ENCODE peak calls at places on chromosomes 7 and 10, in five cellular contexts. G is ovary, I is right lobe of liver, X is stomach, M is heart left ventricle. N is an unnamed sample. For H3K27me3, the result is how much of the 10 kb centered on the place peaks cover.

GRCh38 chr7:106166651-106167342 is 54.7 kb upstream of the SYPL1 start:
- DNase-seq in G (no peak), I (no peak), X (peak), M (no peak), N (peak)

GRCh38 chr7:125363873-125364272 is 434.2 kb upstream of the POT1 start:
- DNase-seq in M (no peak), X (no peak), I (no peak), G (no peak), N (no peak)

GRCh38 chr7:2719007-2719406 is 31.0 kb downstream of the AMZ1 start:
- DNase-seq in X (no peak), G (no peak), I (no peak), M (no peak), N (no peak)

GRCh38 chr10:122263971-122264370 is 7.1 kb upstream of the BTBD16 start:
- DNase-seq in X (no peak), G (no peak), M (no peak), I (no peak), N (no peak)

GRCh38 chr10:99337911-99338310 is 8.8 kb downstream of the CNNM1 start:
- DNase-seq in I (no peak), X (no peak), G (no peak), M (no peak), N (no peak)

GRCh38 chr7:67913604-67914003 is 917.0 kb downstream of the TYW1 start:
- DNase-seq in X (no peak), I (no peak), G (no peak), M (no peak), N (no peak)

GRCh38 chr7:2670720-2671391 is 17.1 kb upstream of the AMZ1 start:
- DNase-seq in I (no peak), G (peak), M (peak), X (peak), N (peak)

GRCh38 chr7:69615696-69616095 is 17.4 kb downstream of the AUTS2 start:
- DNase-seq in I (no peak), M (no peak), G (no peak), X (no peak), N (no peak)

GRCh38 chr7:55690-56248 is 136.6 kb upstream of the FAM20C start:
- DNase-seq in M (no peak), X (no peak), G (no peak), I (peak), N (no peak)

GRCh38 chr10:3008518-3009195 is 58.7 kb upstream of the PFKP start:
- DNase-seq in X (no peak), I (no peak), G (no peak), M (no peak), N (no peak)

GRCh38 chr10:105148921-105149320 is 507.8 kb downstream of the SORCS3 start:
- DNase-seq in I (no peak), M (no peak), X (no peak), G (no peak), N (no peak)

GRCh38 chr7:69260023-69260422 is 338.3 kb upstream of the AUTS2 start:
- DNase-seq in X (no peak), M (no peak), G (no peak), I (no peak), N (no peak)

GRCh38 chr10:79149662-79150443 is 81.1 kb downstream of the ZMIZ1 start:
- DNase-seq in I (peak), G (peak), M (peak), X (peak), N (peak)

GRCh38 chr7:101543242-101543766 is 85.8 kb downstream of the MYL10 start:
- DNase-seq in I (no peak), G (no peak), X (no peak), M (peak), N (no peak)

GRCh38 chr10:114507449-114507848 is 103.1 kb upstream of the AFAP1L2 start:
- DNase-seq in X (peak), M (peak), G (peak), I (peak), N (peak)

GRCh38 chr10:77555591-77556212 is 81.9 kb downstream of the KCNMA1 start:
- DNase-seq in I (no peak), X (no peak), G (no peak), M (no peak), N (no peak)

GRCh38 chr7:26357793-26358139 is 66.1 kb downstream of the SNX10 start:
- DNase-seq in X (no peak), G (no peak), M (no peak), I (no peak), N (no peak)

GRCh38 chr10:34058922-34059614 is 724.6 kb upstream of the NRP1 start:
- DNase-seq in M (no peak), I (no peak), G (no peak), X (no peak), N (no peak)

GRCh38 chr7:25820432-25821040 is 331.5 kb upstream of the NFE2L3 start:
- DNase-seq in I (no peak), X (no peak), M (no peak), G (no peak), N (no peak)

GRCh38 chr10:11642558-11642957 is 31.1 kb upstream of the USP6NL start:
- DNase-seq in X (no peak), G (no peak), I (no peak), M (no peak), N (no peak)

GRCh38 chr7:148124477-148124876 is 466.1 kb upstream of the C7orf33 start:
- DNase-seq in I (no peak), G (no peak), X (no peak), M (no peak), N (no peak)

GRCh38 chr10:13271552-13272163 is 28.2 kb downstream of the PHYH start:
- DNase-seq in X (peak), G (peak), I (peak), M (peak), N (peak)

GRCh38 chr7:75922966-75923603 is 8.1 kb downstream of the POR start:
- DNase-seq in X (no peak), G (no peak), I (no peak), M (no peak), N (no peak)

GRCh38 chr10:129696636-129697035 is 229.6 kb downstream of the MGMT start:
- DNase-seq in G (no peak), X (no peak), I (no peak), M (no peak), N (no peak)

GRCh38 chr7:85681241-85681640 is 494.4 kb upstream of the SEMA3D start:
- DNase-seq in I (no peak), M (no peak), G (no peak), X (no peak), N (no peak)

GRCh38 chr10:30591249-30591670 is 38.3 kb downstream of the LYZL2 start:
- DNase-seq in I (no peak), G (no peak), M (no peak), X (no peak), N (peak)

GRCh38 chr10:30373596-30374327 is 24.7 kb upstream of the MTPAP start:
- DNase-seq in M (no peak), G (no peak), X (no peak), I (no peak), N (no peak)

GRCh38 chr7:104973227-104973626 is 40.8 kb upstream of the KMT2E start:
- DNase-seq in M (no peak), I (no peak), G (no peak), X (no peak), N (no peak)

GRCh38 chr10:30151581-30152389 is 92.4 kb upstream of the JCAD start:
- DNase-seq in G (no peak), I (no peak), X (no peak), M (peak), N (no peak)

DNA sequence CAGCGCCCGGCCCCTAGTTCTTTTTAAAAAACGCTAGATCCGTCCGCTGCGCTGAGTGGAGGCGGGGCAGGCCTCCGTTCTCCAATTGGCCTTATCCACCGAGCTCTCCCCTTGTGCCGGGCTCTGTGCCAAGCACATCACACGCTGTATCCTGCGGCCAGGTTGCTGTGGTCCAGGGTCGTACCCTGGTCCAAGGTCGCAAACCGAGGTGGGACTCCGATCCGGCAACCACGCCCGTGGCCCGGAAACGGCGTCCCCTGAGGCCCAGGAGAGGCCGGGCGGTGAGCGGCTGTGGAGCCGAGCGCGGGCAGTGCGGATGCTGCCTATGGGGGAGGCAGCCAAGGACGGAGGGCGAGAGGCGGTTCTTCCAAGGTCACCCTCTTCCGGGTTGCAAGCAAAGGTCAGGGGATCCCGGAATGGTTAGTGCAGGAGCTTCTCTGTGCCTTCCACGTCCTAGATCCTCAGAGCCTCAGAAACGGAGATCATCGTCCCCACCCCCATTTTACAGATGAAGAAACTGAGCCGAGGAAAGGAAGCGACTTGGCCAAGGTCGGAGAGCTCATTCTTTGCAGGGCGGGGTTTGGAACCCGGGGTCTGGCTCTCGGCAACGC is 72.4 kb upstream of the LRRC4 start:
- DNase-seq in X (no peak), G (peak), M (peak), I (peak), N (peak)
- H3K4me3 ChIP-seq in X (peak), G (no peak), M (peak), I (peak), N (no peak)

GRCh38 chr10:47218803-47219202 is 81.2 kb upstream of the GDF10 start:
- DNase-seq in M (no peak), G (no peak), X (no peak), I (no peak), N (no peak)

GRCh38 chr10:47225186-47225927 is 74.6 kb upstream of the GDF10 start:
- DNase-seq in G (no peak), X (no peak), M (no peak), I (no peak), N (no peak)

GRCh38 chr10:47223236-47223635 is 76.8 kb upstream of the GDF10 start:
- DNase-seq in X (no peak), M (no peak), I (no peak), G (no peak), N (no peak)

GRCh38 chr10:47225928-47226645 is 73.9 kb upstream of the GDF10 start:
- DNase-seq in I (no peak), X (no peak), M (no peak), G (no peak), N (no peak)

GRCh38 chr10:47222461-47222860 is 77.5 kb upstream of the GDF10 start:
- DNase-seq in I (no peak), X (no peak), M (no peak), G (no peak), N (no peak)
- H3K27me3 ChIP-seq in I (under half), X (under half), M (under half), G (under half), N (under half)

DNA sequence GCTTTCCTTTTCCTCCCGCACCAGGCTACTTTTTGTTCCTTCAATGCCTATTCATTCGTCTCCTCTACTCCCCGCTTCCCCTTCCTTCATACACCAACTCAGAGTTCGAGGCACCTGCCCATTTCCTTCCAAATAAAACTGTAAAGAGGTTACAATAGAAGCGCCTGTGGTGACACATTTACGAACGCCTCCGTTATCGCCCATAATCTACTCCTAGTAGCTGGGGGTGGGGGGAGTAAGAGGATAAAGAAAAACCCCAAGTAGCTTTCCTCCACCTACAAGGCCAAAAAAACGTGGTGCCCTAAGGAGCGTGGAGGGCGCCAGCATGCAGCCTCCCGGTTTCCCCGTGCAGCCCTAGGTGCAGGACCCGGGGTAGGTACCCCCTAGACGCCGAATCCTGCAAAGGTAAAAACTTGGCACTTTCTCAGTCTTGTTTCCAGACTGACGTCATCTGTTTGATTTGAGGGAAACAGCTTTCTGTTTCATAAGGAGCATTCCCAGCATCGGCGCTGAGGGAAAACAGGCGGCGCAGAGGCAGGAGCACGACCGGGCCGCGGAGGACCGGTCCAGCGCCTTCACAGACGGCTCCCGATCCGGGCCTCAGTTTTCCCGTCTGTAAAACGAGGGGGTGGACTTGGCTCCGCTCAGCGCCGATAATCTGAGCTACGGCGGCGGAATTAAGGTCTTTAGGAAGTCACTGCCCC is 922 bp downstream of the PPA1 start:
- DNase-seq in X (peak), M (no peak), I (peak), G (peak), N (peak)
- TF ChIP-seq POLR2A in X (no peak), M (no peak), I (peak), G (peak), N (peak)

DNA sequence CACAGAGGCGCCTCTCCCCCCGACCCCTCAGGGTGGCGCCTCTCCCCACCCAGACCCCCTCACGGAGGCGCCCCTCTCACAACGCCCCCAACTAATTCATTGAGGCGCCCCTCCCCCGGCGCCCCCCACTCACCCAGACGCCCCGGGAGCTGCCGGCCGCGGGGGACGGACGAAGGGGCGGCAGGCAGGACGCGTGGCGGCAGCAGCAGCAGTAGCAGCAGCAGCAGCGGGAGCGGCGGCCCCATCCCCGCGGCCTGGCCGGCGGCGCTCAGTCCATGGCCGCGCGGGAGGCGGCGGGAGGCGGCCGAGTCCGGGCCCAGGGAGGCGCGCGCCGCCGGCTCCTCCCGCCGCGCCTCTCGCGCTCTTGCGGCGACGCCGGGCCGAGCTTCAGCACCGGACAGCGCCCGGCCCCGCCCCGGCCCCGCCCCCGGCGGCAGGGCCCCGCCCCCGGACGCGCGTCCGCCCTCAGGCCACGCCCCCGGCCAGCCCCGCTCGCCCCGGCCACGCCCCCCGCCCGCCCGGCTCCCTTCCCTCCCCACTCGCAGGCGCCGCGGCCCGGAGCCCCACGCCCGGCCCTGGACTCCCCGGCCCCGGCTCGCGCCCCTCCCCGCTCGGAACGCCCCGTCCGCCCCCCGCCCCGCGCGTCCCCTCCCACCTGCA is at the start of gene PTPRN2:
- DNase-seq in X (peak), M (peak), G (peak), I (peak), N (peak)
- H3K4me3 ChIP-seq in X (peak), M (peak), G (peak), I (no peak), N (peak)

DNA sequence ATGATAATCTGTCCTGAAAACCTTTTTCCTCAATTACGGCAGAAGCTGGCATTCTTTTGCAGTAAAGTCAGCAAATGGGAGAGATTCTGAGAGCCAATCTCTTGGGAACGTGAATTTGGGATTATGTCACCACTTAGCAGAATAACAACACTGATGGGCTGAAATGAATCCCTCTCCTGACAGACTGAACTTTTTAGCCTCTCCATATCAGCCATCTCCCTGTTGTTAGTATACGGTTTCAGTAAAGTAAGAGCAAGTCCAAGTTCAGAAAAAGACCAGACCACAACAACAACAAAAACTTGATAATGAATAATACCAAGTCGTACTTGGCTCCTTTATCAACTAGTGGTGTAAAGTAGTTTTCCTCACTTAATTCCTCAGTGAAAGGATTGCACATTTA is 1048.8 kb downstream of the GATA3 start:
- DNase-seq in X (no peak), M (no peak), G (no peak), I (no peak), N (no peak)
- H3K27me3 ChIP-seq in X (under half), M (under half), G (under half), I (under half), N (under half)

GRCh38 chr7:65746398-65746669 is 126.5 kb upstream of the VKORC1L1 start:
- DNase-seq in G (no peak), M (no peak), X (no peak), I (no peak), N (peak)

GRCh38 chr7:65749039-65749438 is 123.8 kb upstream of the VKORC1L1 start:
- DNase-seq in X (no peak), M (no peak), G (no peak), I (no peak), N (no peak)

GRCh38 chr7:65749518-65749917 is 123.4 kb upstream of the VKORC1L1 start:
- DNase-seq in M (no peak), I (no peak), X (no peak), G (no peak), N (no peak)

GRCh38 chr7:65750511-65751344 is 122.1 kb upstream of the VKORC1L1 start:
- DNase-seq in X (peak), G (peak), I (peak), M (peak), N (peak)
- TF ChIP-seq POLR2A in X (no peak), G (peak), I (peak), M (no peak), N (no peak)

N was measured in body of pancreas.